ENCODE peak calls at places on chromosomes 7 and 10, in five cellular contexts. Y is BE2C, W is lower leg skin, R is B cell, U is fibroblast of mammary gland. S is an unnamed sample.

GRCh38 chr7:46982928-46983327 is 599.0 kb downstream of the TNS3 start:
- DNase-seq in Y (no peak), W (no peak), R (no peak), U (no peak), S (no peak)

GRCh38 chr7:93205046-93205445 is 21.2 kb downstream of the HEPACAM2 start:
- DNase-seq in Y (no peak), W (no peak), R (no peak), U (no peak), S (no peak)

GRCh38 chr7:150323682-150324365 is 479 bp upstream of the ACTR3C start:
- DNase-seq in Y (no peak), W (peak), R (no peak), U (no peak), S (no peak)

GRCh38 chr10:21517983-21518628 is 7.4 kb downstream of the SKIDA1 start:
- DNase-seq in Y (no peak), W (no peak), R (no peak), U (peak), S (no peak)

GRCh38 chr7:70566659-70567058 is 565.3 kb upstream of the GALNT17 start:
- DNase-seq in Y (no peak), W (no peak), R (no peak), U (no peak), S (no peak)

GRCh38 chr7:37191797-37192196 is 256.9 kb downstream of the ELMO1 start:
- DNase-seq in Y (no peak), W (no peak), R (no peak), U (no peak), S (no peak)

GRCh38 chr7:20005081-20005480 is 212.1 kb downstream of the MACC1 start:
- DNase-seq in Y (no peak), W (no peak), R (no peak), U (no peak), S (no peak)

GRCh38 chr10:61301560-61301959 is 151.6 kb downstream of the TMEM26 start:
- DNase-seq in Y (no peak), W (no peak), R (no peak), U (no peak), S (no peak)

GRCh38 chr7:32535303-32535702 is 40.0 kb downstream of the AVL9 start:
- DNase-seq in Y (no peak), W (no peak), R (no peak), U (no peak), S (no peak)

GRCh38 chr7:29915481-29916215 is 74.0 kb downstream of the SCRN1 start:
- DNase-seq in Y (no peak), W (no peak), R (no peak), U (peak), S (no peak)

GRCh38 chr7:29102554-29103151 is 43.7 kb downstream of the CPVL start:
- DNase-seq in Y (peak), W (peak), R (no peak), U (peak), S (no peak)

GRCh38 chr10:47278152-47278473 is 21.9 kb upstream of the GDF10 start:
- DNase-seq in Y (no peak), W (peak), R (no peak), U (no peak), S (no peak)

GRCh38 chr10:48314107-48314506 is 7.6 kb downstream of the MAPK8 start:
- DNase-seq in Y (no peak), W (no peak), R (no peak), U (no peak), S (no peak)

GRCh38 chr7:104960741-104961479 is 53.1 kb upstream of the KMT2E start:
- DNase-seq in Y (no peak), W (no peak), R (no peak), U (peak), S (no peak)

GRCh38 chr10:69087600-69088470 is at the start of gene SRGN:
- DNase-seq in Y (no peak), W (peak), R (peak), U (peak), S (peak)

GRCh38 chr7:1310936-1311335 is 78.3 kb downstream of the UNCX start:
- DNase-seq in Y (peak), W (no peak), R (no peak), U (no peak), S (no peak)

GRCh38 chr10:110643670-110644597 is at the start of gene RBM20:
- DNase-seq in Y (peak), W (no peak), R (no peak), U (no peak), S (no peak)

GRCh38 chr10:33145451-33146188 is 187.6 kb upstream of the ITGB1 start:
- DNase-seq in Y (no peak), W (peak), R (no peak), U (no peak), S (no peak)

GRCh38 chr10:76732306-76732705 is 905.3 kb downstream of the KCNMA1 start:
- DNase-seq in Y (no peak), W (no peak), R (no peak), U (no peak), S (no peak)

GRCh38 chr10:70714961-70715360 is 42.7 kb downstream of the ADAMTS14 start:
- DNase-seq in Y (no peak), W (no peak), R (no peak), U (no peak), S (no peak)

GRCh38 chr10:33015798-33016547 is 57.9 kb upstream of the ITGB1 start:
- DNase-seq in Y (no peak), W (no peak), R (no peak), U (peak), S (no peak)

GRCh38 chr10:24156686-24157085 is 52.3 kb upstream of the KIAA1217 start:
- DNase-seq in Y (no peak), W (no peak), R (no peak), U (peak), S (no peak)

GRCh38 chr10:5894873-5895272 is 4.8 kb downstream of the FBH1 start:
- DNase-seq in Y (no peak), W (no peak), R (no peak), U (no peak), S (no peak)

GRCh38 chr10:119489572-119490326 is 52.8 kb downstream of the RGS10 start:
- DNase-seq in Y (peak), W (no peak), R (peak), U (peak), S (no peak)

GRCh38 chr7:23012797-23013714 is 874 bp downstream of the HYCC1 start:
- DNase-seq in Y (no peak), W (peak), R (no peak), U (no peak), S (peak)

GRCh38 chr10:77949167-77949566 is 22.6 kb upstream of the DLG5 start:
- DNase-seq in Y (peak), W (no peak), R (no peak), U (peak), S (no peak)

GRCh38 chr10:90842710-90843109 is 15.1 kb downstream of the HTR7 start:
- DNase-seq in Y (no peak), W (no peak), R (no peak), U (no peak), S (no peak)

GRCh38 chr7:107711301-107711700 is 32.6 kb upstream of the CBLL1 start:
- DNase-seq in Y (no peak), W (no peak), R (no peak), U (peak), S (no peak)

GRCh38 chr7:68613897-68614296 is 984.4 kb upstream of the AUTS2 start:
- DNase-seq in Y (no peak), W (no peak), R (no peak), U (no peak), S (no peak)

GRCh38 chr10:42149027-42149700 is 489.2 kb downstream of the ZNF33B start:
- DNase-seq in Y (peak), W (peak), R (no peak), U (peak), S (no peak)

GRCh38 chr10:44042075-44042770 is 342.7 kb downstream of the CXCL12 start:
- DNase-seq in Y (no peak), W (peak), R (no peak), U (no peak), S (no peak)

GRCh38 chr10:178208-178607 is 43.0 kb downstream of the ZMYND11 start:
- DNase-seq in Y (no peak), W (no peak), R (no peak), U (peak), S (no peak)

GRCh38 chr10:132543916-132544743 is 6.5 kb downstream of the INPP5A start:
- DNase-seq in Y (no peak), W (no peak), R (no peak), U (no peak), S (no peak)

GRCh38 chr7:12862146-12862545 is 174.7 kb downstream of the ARL4A start:
- DNase-seq in Y (no peak), W (no peak), R (no peak), U (no peak), S (no peak)

GRCh38 chr7:12865593-12865992 is 178.2 kb downstream of the ARL4A start:
- DNase-seq in Y (no peak), W (no peak), R (no peak), U (no peak), S (no peak)

GRCh38 chr7:12866237-12866636 is 178.8 kb downstream of the ARL4A start:
- DNase-seq in Y (no peak), W (no peak), R (no peak), U (no peak), S (no peak)

GRCh38 chr7:12868027-12868426 is 180.6 kb downstream of the ARL4A start:
- DNase-seq in Y (no peak), W (no peak), R (no peak), U (no peak), S (no peak)

GRCh38 chr7:12864470-12865046 is 177.1 kb downstream of the ARL4A start:
- DNase-seq in Y (no peak), W (no peak), R (no peak), U (no peak), S (no peak)
- TF ChIP-seq CTCF in Y (no peak), W (no peak), R (no peak), U (no peak), S (no peak)

GRCh38 chr10:113062977-113063967 is 113.2 kb downstream of the TCF7L2 start:
- DNase-seq in Y (peak), W (peak), R (no peak), U (no peak), S (no peak)
- TF ChIP-seq CTCF in Y (peak), W (no peak), R (no peak), U (no peak), S (no peak)

DNA sequence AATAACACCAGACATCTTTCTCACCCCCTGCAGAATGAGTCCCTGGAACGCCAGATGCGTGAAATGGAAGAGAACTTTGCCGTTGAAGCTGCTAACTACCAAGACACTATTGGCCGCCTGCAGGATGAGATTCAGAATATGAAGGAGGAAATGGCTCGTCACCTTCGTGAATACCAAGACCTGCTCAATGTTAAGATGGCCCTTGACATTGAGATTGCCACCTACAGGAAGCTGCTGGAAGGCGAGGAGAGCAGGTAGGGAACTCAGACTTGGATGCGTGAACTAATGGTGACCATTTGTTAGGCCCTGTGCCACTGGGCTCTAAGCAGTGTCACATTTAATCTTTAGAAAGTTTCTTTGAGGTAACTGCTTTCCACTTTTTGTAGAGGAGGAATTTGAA is 7.1 kb downstream of the VIM start:
- DNase-seq in Y (no peak), W (no peak), R (no peak), U (peak), S (no peak)
- TF ChIP-seq CTCF in Y (peak), W (no peak), R (no peak), U (peak), S (no peak)

GRCh38 chr7:45410893-45411292 is 163.3 kb upstream of the ADCY1 start:
- DNase-seq in Y (no peak), W (no peak), R (no peak), U (no peak), S (no peak)

GRCh38 chr7:45404622-45405021 is 169.5 kb upstream of the ADCY1 start:
- DNase-seq in Y (no peak), W (no peak), R (no peak), U (peak), S (no peak)

GRCh38 chr7:45402480-45403218 is 171.5 kb upstream of the ADCY1 start:
- DNase-seq in Y (no peak), W (no peak), R (no peak), U (peak), S (no peak)

GRCh38 chr7:45408407-45408737 is 165.8 kb upstream of the ADCY1 start:
- DNase-seq in Y (no peak), W (no peak), R (no peak), U (no peak), S (no peak)

DNA sequence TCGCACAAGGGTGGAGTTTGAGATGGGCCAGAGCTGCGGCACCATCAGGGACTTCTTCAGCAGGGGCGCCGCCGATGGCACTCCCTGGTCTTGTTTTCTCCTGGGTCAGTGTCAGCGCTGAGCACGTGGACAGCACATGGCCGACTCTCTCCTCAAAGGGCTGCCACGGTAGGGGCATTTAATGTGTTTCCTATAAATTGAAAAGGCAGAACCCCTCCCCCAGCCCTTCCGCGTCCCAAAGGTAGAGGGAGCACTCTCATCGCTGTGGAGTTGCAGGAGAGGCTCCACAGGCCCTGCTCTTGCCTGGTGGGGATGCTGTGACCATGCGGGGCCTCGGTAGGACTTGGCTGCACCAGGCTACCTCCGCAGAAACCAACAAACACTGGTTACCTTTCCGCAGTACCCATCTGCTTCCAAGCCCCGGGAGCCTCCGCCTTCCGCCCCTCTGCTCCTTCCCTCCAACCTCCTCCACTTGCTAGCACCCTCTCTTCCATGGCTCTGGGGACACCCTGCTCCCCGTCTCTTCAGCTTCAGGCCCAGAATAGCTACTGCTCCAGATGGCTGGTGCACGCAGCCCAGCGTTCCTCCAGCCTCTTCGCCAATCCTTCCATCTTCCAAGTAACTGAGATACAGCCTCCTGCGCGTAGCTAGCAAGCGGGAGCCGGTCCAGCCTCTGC is 166.3 kb upstream of the ADCY1 start:
- DNase-seq in Y (peak), W (no peak), R (no peak), U (no peak), S (no peak)
- TF ChIP-seq CTCF in Y (peak), W (no peak), R (no peak), U (peak), S (no peak)

DNA sequence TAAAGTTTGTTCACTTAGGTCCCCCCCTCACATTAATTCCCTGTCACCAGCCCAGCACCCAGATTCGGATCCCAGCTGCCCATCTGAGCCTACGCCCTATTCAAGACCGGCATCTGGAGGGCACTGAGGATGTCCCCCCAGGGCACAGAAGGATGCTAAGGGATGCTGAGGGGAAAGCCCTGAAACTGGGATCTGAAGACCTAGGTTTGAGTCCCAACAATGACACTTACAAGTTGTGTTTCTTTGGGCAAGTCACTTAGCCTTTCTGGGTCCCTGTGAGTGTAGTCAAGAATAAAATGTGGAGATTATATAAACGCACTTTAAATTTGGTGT is 3.8 kb upstream of the MARVELD1 start:
- DNase-seq in Y (no peak), W (no peak), R (no peak), U (no peak), S (no peak)
- TF ChIP-seq CTCF in Y (no peak), W (no peak), R (peak), U (no peak), S (peak)

S was measured in omental fat pad.